ENCODE peak calls at places on chromosomes 6 and 20, in four cellular contexts. W is fibroblast of lung, N is neural progenitor cell, G is RWPE1. O is an unnamed sample.

GRCh38 chr6:111361648-111362047 is 121.4 kb downstream of the REV3L start:
- DNase-seq in W (peak; percentile 51), N (peak; percentile 70), G (peak; percentile 31), O (no peak)

GRCh38 chr20:51631011-51631950 is 88.8 kb upstream of the NFATC2 start:
- DNase-seq in W (peak; percentile 99), N (no peak), G (peak; percentile 99), O (peak; percentile 84)

GRCh38 chr20:48794360-48794759 is 33.4 kb downstream of the PREX1 start:
- DNase-seq in W (no peak), N (peak; percentile 85), G (no peak), O (no peak)

GRCh38 chr6:81451787-81452186 is 300.7 kb downstream of the TENT5A start:
- DNase-seq in W (peak; percentile 84), N (no peak), G (peak; percentile 39), O (peak; percentile 46)

GRCh38 chr6:143806282-143807102 is 36.6 kb upstream of the LTV1 start:
- DNase-seq in W (peak; percentile 67), N (no peak), G (no peak), O (no peak)

GRCh38 chr20:6311841-6312655 is 189.2 kb upstream of the FERMT1 start:
- DNase-seq in W (no peak), N (no peak), G (peak; percentile 23), O (peak; percentile 79)

GRCh38 chr20:52105045-52105572 is 86.5 kb downstream of the ZFP64 start:
- DNase-seq in W (peak; percentile 46), N (peak; percentile 82), G (peak; percentile 73), O (no peak)

GRCh38 chr6:39225946-39226437 is 3.3 kb downstream of the KCNK5 start:
- DNase-seq in W (no peak), N (no peak), G (no peak), O (no peak)

GRCh38 chr6:92132446-92132845 is 1286.9 kb downstream of the EPHA7 start:
- DNase-seq in W (no peak), N (no peak), G (peak; percentile 72), O (peak; percentile 44)

GRCh38 chr20:51757226-51757625 is 11.0 kb downstream of the ATP9A start:
- DNase-seq in W (no peak), N (no peak), G (no peak), O (no peak)

GRCh38 chr6:33428219-33428890 is 8.5 kb downstream of the SYNGAP1 start:
- DNase-seq in W (no peak), N (peak; percentile 50), G (peak; percentile 79), O (no peak)

GRCh38 chr6:4139272-4139671 is 3.9 kb upstream of the ECI2 start:
- DNase-seq in W (no peak), N (no peak), G (no peak), O (no peak)

GRCh38 chr6:1336246-1336843 is 24.4 kb downstream of the FOXQ1 start:
- DNase-seq in W (no peak), N (peak; percentile 46), G (peak; percentile 76), O (peak; percentile 79)

GRCh38 chr20:25160457-25160856 is 35.1 kb upstream of the ENTPD6 start:
- DNase-seq in W (no peak), N (no peak), G (no peak), O (no peak)

GRCh38 chr20:41196653-41197225 is 59.4 kb downstream of the PLCG1 start:
- DNase-seq in W (no peak), N (no peak), G (no peak), O (no peak)

DNA sequence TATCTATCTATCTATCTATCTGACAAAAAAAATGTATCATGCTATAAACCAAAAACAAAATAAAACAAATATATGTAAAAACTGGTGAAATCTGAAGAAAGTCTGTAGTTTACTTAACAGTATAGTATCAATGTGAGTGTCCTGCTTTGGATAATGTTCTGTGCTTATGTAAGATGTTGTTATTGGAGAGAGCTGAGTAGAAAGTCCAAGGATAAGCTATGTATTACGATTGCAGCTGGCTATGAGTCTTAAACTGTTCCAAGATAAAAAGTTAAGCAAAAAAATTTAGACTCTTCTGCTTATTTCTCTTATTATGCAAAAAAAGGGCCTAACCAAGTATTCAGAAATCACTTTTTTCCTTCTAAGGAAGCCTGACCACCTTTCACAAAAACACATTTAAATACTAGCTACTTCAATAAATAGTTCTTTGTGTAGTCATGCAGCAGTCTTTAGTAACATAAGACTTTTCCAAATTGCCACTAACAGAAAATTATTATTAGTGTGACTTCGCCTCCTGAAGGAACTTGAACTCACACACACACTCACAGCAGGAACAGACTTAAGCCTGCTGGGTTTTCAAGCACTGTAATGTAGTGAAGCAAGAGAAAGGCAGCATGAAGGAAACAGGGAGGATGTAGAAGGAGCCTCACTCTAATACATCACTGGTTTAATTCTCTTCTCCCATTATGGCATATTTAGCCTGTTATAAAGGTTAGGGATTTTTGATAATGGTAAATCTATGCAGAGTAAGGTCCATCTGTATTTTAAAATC is 265.8 kb upstream of the GJE1 start:
- DNase-seq in W (peak; percentile 10), N (no peak), G (no peak), O (no peak)
- H3K27ac ChIP-seq in W (no peak overlapping the region), N (no peak overlapping the region), G (no peak overlapping the region), O (no peak overlapping the region)

GRCh38 chr6:42523158-42523814 is 40.5 kb upstream of the UBR2 start:
- DNase-seq in W (no peak), N (no peak), G (no peak), O (no peak)

GRCh38 chr6:42522021-42522420 is 41.8 kb upstream of the UBR2 start:
- DNase-seq in W (no peak), N (no peak), G (no peak), O (no peak)

GRCh38 chr6:42525132-42525531 is 38.7 kb upstream of the UBR2 start:
- DNase-seq in W (no peak), N (no peak), G (no peak), O (no peak)

GRCh38 chr6:42519779-42520178 is 44.0 kb upstream of the UBR2 start:
- DNase-seq in W (no peak), N (no peak), G (no peak), O (no peak)

DNA sequence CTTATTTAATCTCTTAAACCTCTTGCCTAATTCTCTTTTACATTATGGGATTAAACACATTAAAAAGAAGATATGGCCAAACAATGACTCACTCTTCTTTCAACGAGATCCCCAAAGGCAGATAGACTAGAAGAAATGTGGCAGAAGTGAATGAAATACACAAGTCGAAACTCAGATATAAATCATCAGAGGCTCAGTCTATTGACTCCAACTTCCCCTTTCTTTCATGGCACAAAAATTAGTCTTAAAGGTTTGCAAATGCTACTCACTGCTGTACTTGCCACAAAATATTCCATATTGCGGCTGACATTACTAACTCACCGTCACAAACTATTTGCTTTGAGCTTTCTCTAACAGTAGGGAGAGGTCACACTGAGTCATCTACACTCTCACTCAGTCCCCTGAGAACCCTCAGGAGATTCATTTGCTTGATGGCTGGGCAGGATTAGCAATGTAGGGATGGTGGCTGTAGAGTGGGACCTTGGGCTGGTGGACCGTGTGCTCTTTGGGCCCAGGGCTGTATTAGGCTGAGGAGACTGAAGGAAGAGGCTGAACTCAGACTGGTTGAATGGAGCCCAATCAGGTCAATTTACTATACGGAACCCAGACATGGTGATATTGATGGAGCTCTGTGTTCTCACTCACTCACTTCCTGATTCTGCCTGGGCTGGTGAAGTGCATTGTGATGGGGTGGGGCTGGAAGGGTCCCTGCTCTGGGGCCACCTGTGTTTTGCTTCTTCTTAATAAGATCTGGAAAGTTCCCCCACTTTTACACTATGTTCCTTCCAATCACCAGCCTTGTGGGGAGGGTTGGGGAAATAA is 42.8 kb upstream of the UBR2 start:
- DNase-seq in W (peak; percentile 19), N (no peak), G (peak; percentile 36), O (peak; percentile 69)
- H3K27ac ChIP-seq in W (no peak overlapping the region), N (no peak overlapping the region), G (peak overlapping the region; percentile 53), O (peak overlapping the region; percentile 42)

DNA sequence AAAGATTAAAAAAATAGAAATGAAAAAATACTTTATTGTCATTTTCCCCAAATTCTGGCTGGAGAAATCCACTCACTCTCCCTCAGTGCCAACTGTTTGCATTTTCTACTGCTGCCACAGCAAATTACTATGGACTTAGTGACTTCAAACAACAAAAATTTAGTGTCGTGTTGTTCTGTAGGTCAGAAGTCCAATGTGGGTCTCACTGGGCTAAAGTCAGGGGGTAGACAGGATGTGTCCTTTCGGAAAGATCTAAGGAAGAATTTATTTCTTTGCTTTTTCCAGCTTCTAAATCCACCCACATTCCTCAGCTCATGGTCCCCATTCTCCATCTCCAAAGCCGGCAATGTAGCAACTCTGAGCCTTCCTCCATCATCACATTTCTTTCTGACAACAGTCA is 453.3 kb downstream of the KIF16B start:
- DNase-seq in W (no peak), N (no peak), G (no peak), O (no peak)
- H3K27ac ChIP-seq in W (no peak overlapping the region), N (no peak overlapping the region), G (no peak overlapping the region), O (no peak overlapping the region)

GRCh38 chr20:34024733-34025351 is 31.1 kb downstream of the RALY start:
- DNase-seq in W (no peak), N (no peak), G (no peak), O (no peak)

GRCh38 chr20:34022843-34023234 is 29.1 kb downstream of the RALY start:
- DNase-seq in W (no peak), N (no peak), G (no peak), O (no peak)

GRCh38 chr20:34018166-34018565 is 24.5 kb downstream of the RALY start:
- DNase-seq in W (no peak), N (no peak), G (no peak), O (no peak)

GRCh38 chr20:34023937-34024732 is 30.4 kb downstream of the RALY start:
- DNase-seq in W (no peak), N (no peak), G (no peak), O (no peak)

GRCh38 chr20:34022154-34022842 is 28.6 kb downstream of the RALY start:
- DNase-seq in W (peak; percentile 45), N (peak; percentile 39), G (peak; percentile 64), O (no peak)
- H3K27ac ChIP-seq in W (no peak overlapping the region), N (no peak overlapping the region), G (no peak overlapping the region), O (no peak overlapping the region)

GRCh38 chr6:166905013-166905412 is 51.3 kb downstream of the RNASET2 start:
- DNase-seq in W (no peak), N (no peak), G (no peak), O (no peak)

GRCh38 chr6:166906376-166907044 is 49.8 kb downstream of the RNASET2 start:
- DNase-seq in W (no peak), N (no peak), G (no peak), O (no peak)

GRCh38 chr6:166907373-166907841 is 48.9 kb downstream of the RNASET2 start:
- DNase-seq in W (no peak), N (no peak), G (no peak), O (no peak)

GRCh38 chr6:166904101-166904746 is 52.1 kb downstream of the RNASET2 start:
- DNase-seq in W (no peak), N (peak; percentile 55), G (no peak), O (no peak)

GRCh38 chr6:166905505-166906134 is 50.7 kb downstream of the RNASET2 start:
- DNase-seq in W (no peak), N (no peak), G (no peak), O (no peak)
- H3K27ac ChIP-seq in W (no peak overlapping the region), N (no peak overlapping the region), G (no peak overlapping the region), O (no peak overlapping the region)

O was measured in epithelial cell of prostate.